ENCODE peak calls at places on chromosomes 13 and 19, in five cellular contexts. One of them, this sample, is unnamed.

GRCh38 chr19:32936065-32936464 is 35.7 kb downstream of the CEP89 start:
- DNase-seq in GM10248: no peak
- DNase-seq in lung: no peak
- DNase-seq in foreskin fibroblast: no peak
- DNase-seq in CD8-positive, alpha-beta T cell: no peak
- DNase-seq in this sample: no peak

GRCh38 chr13:78147905-78148304 is 229.3 kb upstream of the EDNRB start:
- DNase-seq in GM10248: no peak
- DNase-seq in foreskin fibroblast: peak
- DNase-seq in CD8-positive, alpha-beta T cell: no peak
- DNase-seq in lung: no peak
- DNase-seq in this sample: no peak

GRCh38 chr13:100214886-100215285 is 126.0 kb downstream of the PCCA start:
- DNase-seq in foreskin fibroblast: peak
- DNase-seq in CD8-positive, alpha-beta T cell: no peak
- DNase-seq in GM10248: no peak
- DNase-seq in lung: no peak
- DNase-seq in this sample: no peak

GRCh38 chr13:80137994-80138393 is 202.9 kb downstream of the SPRY2 start:
- DNase-seq in CD8-positive, alpha-beta T cell: no peak
- DNase-seq in lung: no peak
- DNase-seq in foreskin fibroblast: no peak
- DNase-seq in GM10248: no peak
- DNase-seq in this sample: no peak

GRCh38 chr13:28719656-28720055 is 886 bp upstream of the SLC46A3 start:
- DNase-seq in lung: no peak
- DNase-seq in foreskin fibroblast: peak
- DNase-seq in GM10248: no peak
- DNase-seq in CD8-positive, alpha-beta T cell: no peak
- DNase-seq in this sample: no peak

GRCh38 chr19:743168-743687 is 7.7 kb upstream of the MISP start:
- DNase-seq in CD8-positive, alpha-beta T cell: no peak
- DNase-seq in foreskin fibroblast: no peak
- DNase-seq in lung: no peak
- DNase-seq in GM10248: peak
- DNase-seq in this sample: no peak

GRCh38 chr13:74132152-74132767 is 1.9 kb downstream of the KLF12 start:
- DNase-seq in GM10248: no peak
- DNase-seq in foreskin fibroblast: no peak
- DNase-seq in lung: no peak
- DNase-seq in CD8-positive, alpha-beta T cell: peak
- DNase-seq in this sample: no peak

GRCh38 chr13:46721054-46721453 is 75.9 kb downstream of the ESD start:
- DNase-seq in foreskin fibroblast: peak
- DNase-seq in lung: no peak
- DNase-seq in GM10248: peak
- DNase-seq in CD8-positive, alpha-beta T cell: peak
- DNase-seq in this sample: no peak

GRCh38 chr19:44737238-44738160 is 11.0 kb upstream of the BCL3 start:
- DNase-seq in foreskin fibroblast: no peak
- DNase-seq in GM10248: peak
- DNase-seq in CD8-positive, alpha-beta T cell: no peak
- DNase-seq in lung: no peak
- DNase-seq in this sample: no peak

GRCh38 chr13:66222127-66222526 is 1008.0 kb downstream of the PCDH9 start:
- DNase-seq in CD8-positive, alpha-beta T cell: no peak
- DNase-seq in foreskin fibroblast: no peak
- DNase-seq in GM10248: no peak
- DNase-seq in lung: no peak
- DNase-seq in this sample: no peak

GRCh38 chr19:11767633-11768133 is 883 bp downstream of the ZNF441 start:
- DNase-seq in CD8-positive, alpha-beta T cell: peak
- DNase-seq in foreskin fibroblast: peak
- DNase-seq in GM10248: peak
- DNase-seq in lung: peak
- DNase-seq in this sample: no peak

GRCh38 chr19:38255759-38256052 is 468 bp downstream of the PPP1R14A start:
- DNase-seq in foreskin fibroblast: no peak
- DNase-seq in GM10248: no peak
- DNase-seq in CD8-positive, alpha-beta T cell: no peak
- DNase-seq in lung: no peak
- DNase-seq in this sample: no peak

GRCh38 chr19:4057913-4058695 is 8.6 kb downstream of the ZBTB7A start:
- DNase-seq in lung: peak
- DNase-seq in GM10248: no peak
- DNase-seq in CD8-positive, alpha-beta T cell: peak
- DNase-seq in foreskin fibroblast: peak
- DNase-seq in this sample: peak

GRCh38 chr13:94239135-94239534 is 240.3 kb downstream of the DCT start:
- DNase-seq in CD8-positive, alpha-beta T cell: no peak
- DNase-seq in GM10248: no peak
- DNase-seq in foreskin fibroblast: peak
- DNase-seq in lung: no peak
- DNase-seq in this sample: no peak

GRCh38 chr19:35767288-35768081 is 7.9 kb upstream of the ARHGAP33 start:
- DNase-seq in foreskin fibroblast: no peak
- DNase-seq in GM10248: peak
- DNase-seq in lung: no peak
- DNase-seq in CD8-positive, alpha-beta T cell: no peak
- DNase-seq in this sample: no peak

GRCh38 chr13:108346376-108346775 is 76.9 kb downstream of the TNFSF13B start:
- DNase-seq in GM10248: no peak
- DNase-seq in lung: no peak
- DNase-seq in CD8-positive, alpha-beta T cell: no peak
- DNase-seq in foreskin fibroblast: no peak
- DNase-seq in this sample: no peak

GRCh38 chr13:78680064-78680463 is 21.1 kb upstream of the OBI1 start:
- DNase-seq in GM10248: no peak
- DNase-seq in foreskin fibroblast: no peak
- DNase-seq in lung: no peak
- DNase-seq in CD8-positive, alpha-beta T cell: no peak
- DNase-seq in this sample: no peak

GRCh38 chr13:20161275-20161950 is 561 bp upstream of the GJA3 start:
- DNase-seq in CD8-positive, alpha-beta T cell: peak
- DNase-seq in GM10248: peak
- DNase-seq in lung: no peak
- DNase-seq in foreskin fibroblast: peak
- DNase-seq in this sample: no peak

GRCh38 chr13:91817250-91817649 is 418.8 kb downstream of the GPC5 start:
- DNase-seq in CD8-positive, alpha-beta T cell: no peak
- DNase-seq in lung: no peak
- DNase-seq in GM10248: no peak
- DNase-seq in foreskin fibroblast: no peak
- DNase-seq in this sample: no peak

GRCh38 chr19:11191273-11191755 is 6.0 kb downstream of the KANK2 start:
- DNase-seq in CD8-positive, alpha-beta T cell: no peak
- DNase-seq in foreskin fibroblast: peak
- DNase-seq in lung: peak
- DNase-seq in GM10248: no peak
- DNase-seq in this sample: peak

GRCh38 chr13:32811297-32811800 is 204.9 kb upstream of the KL start:
- DNase-seq in lung: no peak
- DNase-seq in GM10248: peak
- DNase-seq in CD8-positive, alpha-beta T cell: no peak
- DNase-seq in foreskin fibroblast: peak
- DNase-seq in this sample: no peak

GRCh38 chr13:102394158-102395053 is 7.4 kb downstream of the FGF14 start:
- DNase-seq in foreskin fibroblast: peak
- DNase-seq in CD8-positive, alpha-beta T cell: peak
- DNase-seq in lung: peak
- DNase-seq in GM10248: peak
- DNase-seq in this sample: peak

DNA sequence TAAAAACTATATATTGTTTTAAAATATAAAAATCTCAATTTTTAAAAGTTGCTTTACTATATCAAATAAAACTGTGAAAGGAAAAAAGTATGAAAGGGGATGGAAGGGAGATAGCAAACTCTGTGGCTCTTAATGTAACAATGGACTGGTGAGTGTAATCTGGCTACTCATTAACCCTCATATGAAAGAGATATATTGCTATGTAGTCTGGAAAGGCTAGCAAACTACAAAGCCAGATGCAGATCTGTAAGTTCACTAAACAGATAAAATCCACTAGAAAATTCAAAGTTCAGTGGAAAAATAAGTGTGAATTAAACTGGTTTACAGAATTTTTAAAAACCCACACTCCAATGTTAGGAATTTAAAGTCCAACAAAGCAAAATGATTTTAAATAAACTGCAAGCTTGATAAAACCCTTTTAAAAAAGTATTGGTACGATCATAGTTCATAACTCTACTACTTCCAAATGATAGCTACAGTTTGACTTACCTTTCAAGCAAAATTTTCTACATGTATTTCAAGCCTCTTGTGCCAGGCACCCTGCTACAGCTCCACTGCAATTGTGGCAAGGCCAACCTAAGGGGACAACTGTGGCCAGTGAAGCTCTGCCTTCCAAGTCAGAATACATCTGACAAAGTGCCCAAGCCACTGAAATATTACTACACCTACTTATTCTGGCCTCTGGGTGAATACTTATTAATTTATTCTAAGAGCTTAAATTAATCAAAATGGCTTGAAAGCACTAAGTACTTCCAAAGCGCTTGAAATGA is 647 bp upstream of the ELF1 start:
- DNase-seq in CD8-positive, alpha-beta T cell: no peak
- DNase-seq in lung: no peak
- DNase-seq in GM10248: no peak
- DNase-seq in foreskin fibroblast: no peak
- DNase-seq in this sample: no peak
- TF ChIP-seq CTCF in CD8-positive, alpha-beta T cell: no peak
- TF ChIP-seq CTCF in lung: no peak
- TF ChIP-seq CTCF in GM10248: no peak
- TF ChIP-seq CTCF in foreskin fibroblast: no peak
- TF ChIP-seq CTCF in this sample: no peak

GRCh38 chr13:27619711-27620376 is 485 bp downstream of the LNX2 start:
- DNase-seq in lung: peak
- DNase-seq in foreskin fibroblast: peak
- DNase-seq in CD8-positive, alpha-beta T cell: peak
- DNase-seq in GM10248: peak
- DNase-seq in this sample: no peak
- TF ChIP-seq CTCF in lung: no peak
- TF ChIP-seq CTCF in foreskin fibroblast: peak
- TF ChIP-seq CTCF in CD8-positive, alpha-beta T cell: no peak
- TF ChIP-seq CTCF in GM10248: peak
- TF ChIP-seq CTCF in this sample: no peak

DNA sequence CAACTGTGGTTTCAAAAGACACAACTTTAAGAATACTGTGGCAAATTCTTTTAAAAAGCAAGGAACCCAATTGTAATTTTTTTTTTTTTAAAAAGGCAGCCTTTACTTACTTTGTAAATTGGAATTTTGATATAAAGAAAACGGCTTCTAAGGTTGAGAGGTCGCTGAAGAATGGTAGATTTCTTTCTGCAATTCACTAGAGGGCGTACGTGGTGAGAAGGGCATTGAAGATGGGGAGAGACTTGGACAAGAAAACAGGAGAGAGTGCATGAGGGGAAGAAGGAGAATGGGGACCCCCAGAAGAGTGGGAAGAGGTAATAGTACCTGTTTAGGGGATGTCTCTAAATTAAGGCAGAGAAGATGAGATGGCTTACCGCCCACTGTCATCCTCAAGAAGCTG is 33.5 kb upstream of the PABPC3 start:
- DNase-seq in CD8-positive, alpha-beta T cell: no peak
- DNase-seq in GM10248: no peak
- DNase-seq in foreskin fibroblast: no peak
- DNase-seq in lung: no peak
- DNase-seq in this sample: no peak
- TF ChIP-seq CTCF in CD8-positive, alpha-beta T cell: no peak
- TF ChIP-seq CTCF in GM10248: no peak
- TF ChIP-seq CTCF in foreskin fibroblast: no peak
- TF ChIP-seq CTCF in lung: no peak
- TF ChIP-seq CTCF in this sample: no peak

DNA sequence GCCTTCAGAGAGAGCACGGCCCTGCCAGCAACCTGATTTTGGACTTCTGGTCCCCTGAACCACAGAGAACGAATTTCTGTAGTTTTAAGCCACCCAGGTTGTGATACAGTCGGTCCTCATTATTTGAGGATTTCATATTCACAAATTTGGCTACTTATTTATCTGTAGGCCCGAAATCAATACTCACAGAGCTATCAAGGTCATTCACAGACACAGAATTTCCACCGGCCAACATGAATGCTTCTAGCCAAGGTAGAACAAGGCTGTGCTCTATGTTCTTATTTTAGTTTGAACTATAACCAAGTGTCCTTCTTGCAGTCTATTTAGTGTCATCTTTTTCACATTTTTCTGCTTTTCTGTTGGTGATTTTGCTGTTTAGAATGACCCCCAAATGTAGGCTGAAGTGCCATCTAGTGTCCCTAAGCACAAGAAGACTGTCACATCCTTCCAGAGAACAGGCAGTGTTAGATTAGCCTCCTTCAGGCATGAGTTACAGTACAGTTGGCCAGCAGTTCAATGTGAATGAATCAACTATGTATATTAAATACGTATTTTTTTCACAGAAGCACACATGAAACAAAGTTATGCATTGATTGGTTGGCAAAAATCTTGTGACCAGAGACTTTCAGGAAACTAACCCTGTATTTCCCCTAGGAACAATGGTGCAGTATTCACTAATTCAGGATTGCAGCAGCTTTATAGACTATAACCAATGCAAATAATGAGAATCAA is 63.5 kb downstream of the C13orf42 start:
- DNase-seq in lung: no peak
- DNase-seq in GM10248: no peak
- DNase-seq in CD8-positive, alpha-beta T cell: no peak
- DNase-seq in foreskin fibroblast: no peak
- DNase-seq in this sample: no peak
- TF ChIP-seq CTCF in lung: no peak
- TF ChIP-seq CTCF in GM10248: peak
- TF ChIP-seq CTCF in CD8-positive, alpha-beta T cell: no peak
- TF ChIP-seq CTCF in foreskin fibroblast: no peak
- TF ChIP-seq CTCF in this sample: no peak

DNA sequence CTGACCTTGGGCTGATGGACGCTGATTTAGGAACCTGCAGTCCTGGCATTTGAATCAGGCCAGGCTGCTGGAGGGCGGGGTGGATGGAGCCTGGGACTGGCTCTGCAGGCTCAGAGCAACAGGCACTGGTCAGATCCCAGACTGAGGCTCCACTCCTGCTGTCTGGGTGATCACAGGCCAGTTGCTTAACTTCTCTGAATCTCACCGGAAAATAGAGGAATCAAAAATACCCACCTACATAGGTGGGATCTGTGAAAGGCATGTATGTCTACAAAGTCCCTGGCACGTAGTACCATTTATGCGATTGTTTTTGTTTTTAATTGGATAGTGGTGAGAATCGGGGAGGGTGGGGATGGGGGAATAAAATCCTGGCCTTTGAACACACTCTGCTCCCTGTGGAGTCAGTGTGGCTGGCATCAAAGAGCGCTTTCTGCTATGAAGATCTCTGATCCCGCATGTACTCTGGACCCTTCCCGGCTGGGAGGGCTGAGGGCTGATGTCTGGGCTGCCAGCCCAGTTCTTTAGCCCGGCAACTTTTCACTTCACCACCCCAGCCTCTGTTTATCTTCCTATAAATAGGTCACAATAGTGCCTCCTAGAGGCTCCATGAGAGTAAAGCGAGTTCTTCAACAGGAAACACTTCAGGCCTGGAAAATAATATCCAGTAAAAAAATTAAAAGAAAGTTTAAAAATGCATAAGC is 292.3 kb downstream of the ZNF536 start:
- DNase-seq in CD8-positive, alpha-beta T cell: no peak
- DNase-seq in foreskin fibroblast: peak
- DNase-seq in lung: no peak
- DNase-seq in GM10248: no peak
- DNase-seq in this sample: no peak
- TF ChIP-seq CTCF in CD8-positive, alpha-beta T cell: no peak
- TF ChIP-seq CTCF in foreskin fibroblast: peak
- TF ChIP-seq CTCF in lung: no peak
- TF ChIP-seq CTCF in GM10248: no peak
- TF ChIP-seq CTCF in this sample: no peak